ENCODE peak calls at places on chromosomes 1 and 21, in ten cellular contexts. K is cardiac muscle cell, W is right lobe of liver, U is AG04450, J is Peyer's patch, M is left ventricle myocardium inferior, D is MM.1S, S is ovary, I is mammary epithelial cell, Y is heart right ventricle. G is an unnamed sample. For H3K9me3, the result is how much of the 10 kb centered on the place peaks cover.

GRCh38 chr1:16189921-16190499 is 22.4 kb downstream of the ARHGEF19 start:
- DNase-seq in K (no peak), W (peak), U (no peak), J (no peak), M (no peak), D (no peak), S (no peak), I (no peak), Y (no peak), G (peak)

GRCh38 chr1:38743184-38743583 is 116.4 kb downstream of the RRAGC start:
- DNase-seq in K (no peak), W (no peak), U (no peak), J (no peak), M (no peak), D (no peak), S (no peak), I (no peak), Y (no peak), G (no peak)

GRCh38 chr21:40634141-40634540 is 212.8 kb downstream of the DSCAM start:
- DNase-seq in K (no peak), W (no peak), U (no peak), J (no peak), M (no peak), D (no peak), S (no peak), I (no peak), Y (no peak), G (no peak)

GRCh38 chr1:218568962-218569530 is 223.9 kb downstream of the TGFB2 start:
- DNase-seq in K (no peak), W (no peak), U (no peak), J (no peak), M (no peak), D (no peak), S (no peak), I (no peak), Y (no peak), G (no peak)

GRCh38 chr1:48572632-48573258 is 100.7 kb upstream of the SPATA6 start:
- DNase-seq in K (peak), W (peak), U (no peak), J (no peak), M (peak), D (peak), S (peak), I (peak), Y (peak), G (peak)

GRCh38 chr1:32263744-32264143 is 12.7 kb downstream of the LCK start:
- DNase-seq in K (no peak), W (no peak), U (no peak), J (no peak), M (no peak), D (no peak), S (no peak), I (no peak), Y (no peak), G (no peak)

GRCh38 chr1:194570449-194570848 is 1384.0 kb upstream of the B3GALT2 start:
- DNase-seq in K (no peak), W (no peak), U (no peak), J (no peak), M (no peak), D (no peak), S (no peak), I (no peak), Y (no peak), G (no peak)

GRCh38 chr1:40530735-40531380 is 579 bp upstream of the ZNF684 start:
- DNase-seq in K (peak), W (no peak), U (no peak), J (no peak), M (no peak), D (no peak), S (no peak), I (no peak), Y (no peak), G (no peak)

GRCh38 chr1:111219466-111220286 is 7.8 kb upstream of the CHI3L2 start:
- DNase-seq in K (peak), W (no peak), U (no peak), J (no peak), M (no peak), D (peak), S (no peak), I (no peak), Y (no peak), G (no peak)

GRCh38 chr1:118961156-118961555 is 27.0 kb downstream of the TBX15 start:
- DNase-seq in K (no peak), W (no peak), U (no peak), J (no peak), M (no peak), D (no peak), S (no peak), I (peak), Y (no peak), G (no peak)

GRCh38 chr1:184770176-184770575 is 15.5 kb upstream of the EDEM3 start:
- DNase-seq in K (no peak), W (no peak), U (no peak), J (no peak), M (no peak), D (no peak), S (no peak), I (no peak), Y (no peak), G (no peak)

GRCh38 chr1:9454494-9455066 is 84.7 kb upstream of the SLC25A33 start:
- DNase-seq in K (no peak), W (no peak), U (no peak), J (no peak), M (no peak), D (no peak), S (no peak), I (no peak), Y (no peak), G (no peak)

GRCh38 chr1:229148041-229148671 is 122.8 kb upstream of the RAB4A start:
- DNase-seq in K (peak), W (peak), U (no peak), J (peak), M (peak), D (no peak), S (peak), I (no peak), Y (peak), G (no peak)

GRCh38 chr1:53115403-53116306 is 26.8 kb downstream of the SLC1A7 start:
- DNase-seq in K (peak), W (no peak), U (no peak), J (no peak), M (no peak), D (no peak), S (peak), I (no peak), Y (no peak), G (peak)

GRCh38 chr21:26847951-26848350 is 2.7 kb upstream of the ADAMTS1 start:
- DNase-seq in K (no peak), W (no peak), U (no peak), J (no peak), M (no peak), D (no peak), S (no peak), I (no peak), Y (no peak), G (no peak)

GRCh38 chr1:183567584-183567983 is 22.7 kb downstream of the NCF2 start:
- DNase-seq in K (peak), W (peak), U (no peak), J (no peak), M (peak), D (no peak), S (no peak), I (peak), Y (peak), G (peak)

GRCh38 chr1:53540604-53541262 is 81.5 kb downstream of the DMRTB1 start:
- DNase-seq in K (no peak), W (peak), U (no peak), J (no peak), M (no peak), D (no peak), S (no peak), I (no peak), Y (peak), G (peak)

GRCh38 chr1:5892370-5892769 is 99.9 kb downstream of the NPHP4 start:
- DNase-seq in K (no peak), W (peak), U (no peak), J (no peak), M (no peak), D (no peak), S (no peak), I (no peak), Y (no peak), G (no peak)

GRCh38 chr21:43703068-43703880 is 15.7 kb upstream of the PDXK start:
- DNase-seq in K (peak), W (peak), U (no peak), J (peak), M (peak), D (peak), S (peak), I (no peak), Y (peak), G (peak)

GRCh38 chr21:45376459-45377324 is 28.3 kb upstream of the COL18A1 start:
- DNase-seq in K (no peak), W (peak), U (no peak), J (peak), M (peak), D (no peak), S (peak), I (no peak), Y (peak), G (peak)

GRCh38 chr1:1431845-1432565 is 3.5 kb upstream of the VWA1 start:
- DNase-seq in K (peak), W (peak), U (no peak), J (no peak), M (peak), D (no peak), S (peak), I (no peak), Y (peak), G (peak)

DNA sequence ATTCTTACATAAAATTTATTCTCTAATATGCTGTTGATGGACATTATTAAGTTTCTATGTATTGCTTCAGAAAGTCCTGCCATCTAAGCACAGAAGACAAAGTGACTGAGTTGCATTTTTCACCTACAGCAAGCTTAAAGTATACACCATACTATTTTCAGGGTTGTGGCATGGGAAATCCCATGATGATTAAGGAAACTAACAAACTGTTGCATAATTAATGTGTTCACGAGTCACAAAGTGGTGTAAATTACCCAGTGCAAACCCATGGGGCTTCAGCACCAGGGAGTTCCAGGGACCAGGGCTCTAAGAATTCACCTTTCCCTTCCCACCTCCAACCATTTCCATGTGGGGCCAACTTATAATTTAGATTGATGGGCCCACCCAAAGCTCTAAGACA is 81.9 kb upstream of the NR5A2 start:
- DNase-seq in K (no peak), W (no peak), U (no peak), J (no peak), M (no peak), D (no peak), S (no peak), I (peak), Y (no peak), G (no peak)
- H3K4me3 ChIP-seq in K (no peak), W (no peak), U (no peak), J (no peak), M (no peak), D (no peak), S (no peak), I (no peak), Y (no peak), G (no peak)

DNA sequence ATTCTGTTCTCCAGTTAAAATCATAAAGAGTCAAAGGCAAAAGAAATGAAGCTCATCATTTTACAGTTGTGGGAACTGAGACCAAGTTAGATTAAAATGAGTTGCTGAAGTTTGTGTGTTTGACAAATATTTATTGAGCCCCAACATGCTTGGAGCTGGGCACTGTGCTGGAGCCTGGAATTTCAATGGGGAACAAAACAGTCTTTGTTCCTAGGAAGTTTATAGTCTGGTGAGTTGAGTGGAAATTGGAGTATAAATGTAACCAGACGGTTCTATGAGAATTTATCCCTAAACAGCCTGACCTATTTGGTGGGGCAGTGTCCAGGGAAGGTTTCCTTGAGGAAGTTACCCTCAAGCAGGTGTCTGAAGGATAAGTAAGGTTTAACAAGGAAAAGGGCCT is 294.4 kb downstream of the PRDM2 start:
- DNase-seq in K (no peak), W (no peak), U (no peak), J (no peak), M (no peak), D (no peak), S (no peak), I (no peak), Y (no peak), G (no peak)
- TF ChIP-seq CTCF in K (no peak), W (no peak), U (no peak), J (no peak), M (no peak), D (no peak), S (no peak), I (no peak), Y (no peak), G (no peak)

GRCh38 chr21:18461743-18462142 is 58.2 kb upstream of the TMPRSS15 start:
- DNase-seq in K (no peak), W (no peak), U (no peak), J (no peak), M (no peak), D (no peak), S (no peak), I (no peak), Y (no peak), G (no peak)
- H3K9me3 ChIP-seq in K (under half), W (under half), U (under half), J (under half), M (under half), D (under half), S (under half), I (under half), Y (under half), G (under half)

DNA sequence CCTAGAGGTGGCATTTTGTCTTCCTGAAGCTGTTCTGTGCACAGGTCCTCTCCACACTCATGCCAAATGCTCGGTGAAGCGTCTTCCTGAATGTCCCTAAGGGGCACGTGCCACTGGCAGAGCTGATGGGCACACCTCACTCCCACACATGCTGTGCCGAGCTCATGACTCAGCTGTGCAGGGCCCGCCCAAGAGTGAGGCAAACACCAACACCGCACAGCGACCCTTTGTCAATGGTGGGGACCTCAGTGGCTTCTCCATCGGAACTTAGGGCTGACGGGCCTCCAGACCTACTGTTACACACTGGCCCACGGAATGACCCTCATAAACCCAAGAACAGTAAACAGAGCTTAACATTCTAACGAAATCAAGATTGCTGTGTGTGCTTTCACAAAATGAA is 89.2 kb downstream of the SIM2 start:
- DNase-seq in K (peak), W (no peak), U (no peak), J (peak), M (no peak), D (no peak), S (no peak), I (no peak), Y (no peak), G (no peak)
- H3K4me3 ChIP-seq in K (no peak), W (no peak), U (no peak), J (peak), M (no peak), D (no peak), S (no peak), I (no peak), Y (no peak), G (no peak)

GRCh38 chr1:165073402-165074007 is 283.0 kb downstream of the LMX1A start:
- DNase-seq in K (peak), W (no peak), U (peak), J (no peak), M (no peak), D (peak), S (no peak), I (peak), Y (no peak), G (no peak)

GRCh38 chr1:165078391-165078790 is 278.1 kb downstream of the LMX1A start:
- DNase-seq in K (no peak), W (no peak), U (no peak), J (no peak), M (no peak), D (no peak), S (no peak), I (no peak), Y (no peak), G (no peak)

GRCh38 chr1:165080253-165080896 is 276.1 kb downstream of the LMX1A start:
- DNase-seq in K (no peak), W (no peak), U (no peak), J (no peak), M (no peak), D (no peak), S (no peak), I (peak), Y (no peak), G (no peak)

GRCh38 chr1:165070675-165071074 is 285.8 kb downstream of the LMX1A start:
- DNase-seq in K (no peak), W (no peak), U (no peak), J (no peak), M (no peak), D (no peak), S (no peak), I (no peak), Y (no peak), G (no peak)

DNA sequence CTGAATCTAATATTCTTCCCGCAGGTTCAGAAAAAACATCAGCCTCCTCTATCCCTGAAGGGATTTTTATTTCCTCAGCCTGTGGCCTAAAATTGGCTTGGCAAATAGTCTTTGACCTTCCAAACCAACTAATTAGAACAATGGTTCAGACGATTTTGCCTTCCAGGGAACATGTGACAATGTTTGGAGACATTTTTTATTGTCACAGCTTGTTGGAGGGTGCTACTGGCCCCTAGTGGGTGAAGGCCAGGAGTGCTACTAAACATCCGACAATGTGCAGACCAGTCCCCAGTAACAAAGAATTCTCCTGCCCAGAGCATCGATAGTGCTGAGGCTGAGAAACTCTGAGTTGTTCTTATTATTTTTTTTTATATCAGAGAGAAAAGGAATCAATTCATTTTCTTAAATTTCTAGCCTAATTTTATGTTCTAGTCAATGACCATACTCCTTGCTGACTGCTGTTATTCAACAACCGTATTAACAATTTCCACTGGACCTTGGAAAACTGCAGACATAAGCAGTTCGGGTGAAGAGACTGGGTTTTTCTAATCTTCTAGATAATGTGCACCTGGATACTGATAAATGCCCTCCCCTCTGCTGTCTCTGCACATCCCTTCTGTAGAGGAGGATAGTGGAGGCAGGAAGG is 280.7 kb downstream of the LMX1A start:
- DNase-seq in K (peak), W (no peak), U (no peak), J (no peak), M (no peak), D (peak), S (no peak), I (no peak), Y (no peak), G (no peak)
- TF ChIP-seq CTCF in K (peak), W (no peak), U (peak), J (no peak), M (peak), D (peak), S (no peak), I (peak), Y (peak), G (peak)

DNA sequence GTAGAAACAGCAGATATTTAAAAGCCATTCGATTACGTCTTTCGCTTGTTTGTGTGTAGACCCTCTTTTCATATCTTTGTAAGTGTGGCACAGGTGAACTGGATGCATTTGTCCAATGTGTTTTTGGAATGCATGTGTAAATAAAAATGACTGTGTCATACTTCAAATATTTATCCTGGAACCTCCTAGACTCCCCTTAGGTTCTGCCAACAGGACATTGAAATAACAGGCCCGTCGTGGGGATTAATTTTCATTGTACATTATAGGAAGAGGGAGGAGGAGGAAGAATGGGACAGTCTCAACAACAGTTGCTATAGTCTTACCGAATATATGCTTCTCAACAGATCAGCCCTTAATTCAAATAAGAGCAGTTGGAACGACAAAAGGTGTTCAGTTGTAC is 95.8 kb downstream of the PRKAB2 start:
- DNase-seq in K (no peak), W (no peak), U (no peak), J (no peak), M (no peak), D (no peak), S (no peak), I (no peak), Y (no peak), G (no peak)
- H3K9me3 ChIP-seq in K (under half), W (under half), U (under half), J (under half), M (under half), D (under half), S (under half), I (under half), Y (under half), G (under half)

GRCh38 chr1:24319962-24320361 is 805 bp downstream of the GRHL3 start:
- DNase-seq in K (no peak), W (no peak), U (no peak), J (no peak), M (no peak), D (no peak), S (no peak), I (no peak), Y (no peak), G (no peak)
- H3K4me3 ChIP-seq in K (no peak), W (no peak), U (no peak), J (no peak), M (no peak), D (peak), S (no peak), I (peak), Y (no peak), G (no peak)

GRCh38 chr1:44610527-44611148 is 63.6 kb downstream of the TMEM53 start:
- DNase-seq in K (no peak), W (no peak), U (no peak), J (no peak), M (no peak), D (no peak), S (peak), I (no peak), Y (no peak), G (no peak)

GRCh38 chr1:44609768-44610526 is 64.3 kb downstream of the TMEM53 start:
- DNase-seq in K (no peak), W (no peak), U (no peak), J (no peak), M (no peak), D (no peak), S (peak), I (no peak), Y (no peak), G (no peak)

GRCh38 chr1:44608141-44608540 is 66.1 kb downstream of the TMEM53 start:
- DNase-seq in K (no peak), W (no peak), U (no peak), J (no peak), M (no peak), D (no peak), S (no peak), I (no peak), Y (no peak), G (no peak)

GRCh38 chr1:44611419-44611818 is 62.9 kb downstream of the TMEM53 start:
- DNase-seq in K (no peak), W (no peak), U (no peak), J (no peak), M (no peak), D (no peak), S (no peak), I (no peak), Y (no peak), G (no peak)

DNA sequence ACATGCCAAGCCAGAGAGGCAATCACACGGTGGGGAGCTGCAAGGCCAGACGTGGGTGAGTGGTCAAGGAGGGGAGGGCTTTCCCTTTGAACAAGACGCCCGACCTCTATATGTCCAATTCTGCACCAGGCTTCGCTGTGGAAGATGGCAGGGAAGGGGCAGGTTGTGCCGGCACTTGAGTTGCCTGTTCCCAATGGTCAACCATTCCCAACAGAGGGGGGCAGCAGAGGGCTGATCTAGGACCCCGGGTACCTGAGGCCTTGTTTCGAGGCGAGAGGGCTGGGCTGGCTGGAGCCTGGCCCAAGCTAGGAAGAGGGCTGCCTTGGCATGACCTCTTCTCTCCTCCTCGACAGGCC is 64.9 kb downstream of the TMEM53 start:
- DNase-seq in K (peak), W (peak), U (no peak), J (peak), M (peak), D (no peak), S (peak), I (no peak), Y (peak), G (no peak)
- TF ChIP-seq CTCF in K (peak), W (peak), U (peak), J (peak), M (peak), D (peak), S (no peak), I (peak), Y (peak), G (peak)